ENCODE peak calls at places on chromosomes 6 and 20, in seven cellular contexts. L is CD4-positive, CD25-positive, alpha-beta regulatory T cell; U is cardiac muscle cell; J is psoas muscle; W is sigmoid colon; G is right cardiac atrium; Q is effector memory CD4-positive, alpha-beta T cell. A is an unnamed sample.

GRCh38 chr6:33962186-33962585 is 158.4 kb upstream of the MLN start:
- DNase-seq in W (no peak), U (peak; percentile 6), J (no peak), L (no peak), Q (no peak), G (no peak), A (no peak)

GRCh38 chr6:36432151-36432633 is 10.5 kb downstream of the PXT1 start:
- DNase-seq in W (no peak), Q (no peak), U (no peak), J (no peak), G (no peak), L (no peak), A (no peak)

GRCh38 chr6:104525677-104526322 is 333.9 kb downstream of the HACE1 start:
- DNase-seq in L (peak; percentile 18), J (peak; percentile 71), U (peak; percentile 89), W (peak; percentile 78), G (peak; percentile 62), Q (peak; percentile 31), A (peak; percentile 76)

GRCh38 chr6:34852406-34853085 is 35.3 kb downstream of the TAF11 start:
- DNase-seq in G (no peak), U (no peak), Q (no peak), L (no peak), W (no peak), J (no peak), A (no peak)

GRCh38 chr6:73264446-73264845 is 1.4 kb upstream of the KHDC1 start:
- DNase-seq in L (no peak), U (no peak), Q (no peak), G (no peak), W (no peak), J (no peak), A (no peak)

GRCh38 chr6:133428299-133428698 is 187.1 kb downstream of the EYA4 start:
- DNase-seq in G (no peak), L (no peak), W (no peak), Q (no peak), J (no peak), U (no peak), A (no peak)

GRCh38 chr6:36927691-36928546 is 26.6 kb upstream of the PI16 start:
- DNase-seq in W (peak; percentile 76), U (no peak), J (peak; percentile 86), Q (no peak), G (no peak), L (no peak), A (no peak)

GRCh38 chr6:152356659-152357058 is 280.5 kb downstream of the SYNE1 start:
- DNase-seq in J (no peak), U (peak; percentile 73), Q (no peak), G (no peak), W (no peak), L (no peak), A (peak; percentile 5)

GRCh38 chr20:32227316-32227715 is 19.6 kb downstream of the POFUT1 start:
- DNase-seq in J (no peak), W (no peak), G (no peak), Q (no peak), L (no peak), U (no peak), A (no peak)

GRCh38 chr20:24139846-24140245 is 151.3 kb upstream of the GGTLC1 start:
- DNase-seq in J (no peak), U (no peak), L (no peak), G (no peak), Q (no peak), W (peak; percentile 30), A (no peak)

GRCh38 chr20:25508083-25508770 is 77.1 kb downstream of the NINL start:
- DNase-seq in L (no peak), W (no peak), U (peak; percentile 73), J (no peak), G (no peak), Q (no peak), A (no peak)

GRCh38 chr6:112956696-112957525 is 609.8 kb downstream of the RFPL4B start:
- DNase-seq in L (no peak), W (no peak), J (no peak), Q (no peak), G (peak; percentile 30), U (peak; percentile 99), A (no peak)

GRCh38 chr6:55916188-55916587 is 40.8 kb upstream of the BMP5 start:
- DNase-seq in W (no peak), Q (no peak), J (no peak), U (peak; percentile 24), L (no peak), G (no peak), A (no peak)

GRCh38 chr20:13654463-13655023 is 15.8 kb upstream of the TASP1 start:
- DNase-seq in G (no peak), U (no peak), W (no peak), Q (no peak), J (no peak), L (no peak), A (no peak)

GRCh38 chr6:87487555-87487954 is 14.8 kb downstream of the SLC35A1 start:
- DNase-seq in G (no peak), Q (no peak), J (no peak), U (peak; percentile 8), W (no peak), L (no peak), A (no peak)

GRCh38 chr6:164085552-164086325 is 671.2 kb downstream of the QKI start:
- DNase-seq in G (peak; percentile 91), W (peak; percentile 84), J (peak; percentile 88), L (no peak), Q (no peak), U (peak; percentile 96), A (no peak)

GRCh38 chr6:125826695-125827463 is 36.1 kb downstream of the NCOA7 start:
- DNase-seq in U (no peak), W (no peak), L (no peak), J (no peak), G (no peak), Q (no peak), A (no peak)

GRCh38 chr6:141359953-141360352 is 772.8 kb upstream of the GJE1 start:
- DNase-seq in W (no peak), G (peak; percentile 20), L (no peak), Q (no peak), J (no peak), U (peak; percentile 83), A (no peak)

GRCh38 chr6:17035994-17036393 is 65.9 kb upstream of the STMND1 start:
- DNase-seq in L (no peak), U (no peak), Q (no peak), W (no peak), J (no peak), G (no peak), A (no peak)

GRCh38 chr6:19465760-19466159 is 371.4 kb upstream of the ID4 start:
- DNase-seq in J (no peak), U (peak; percentile 62), Q (no peak), L (no peak), W (no peak), G (no peak), A (no peak)

GRCh38 chr6:40276176-40276575 is 311.0 kb downstream of the LRFN2 start:
- DNase-seq in J (no peak), G (no peak), Q (no peak), U (no peak), W (no peak), L (no peak), A (no peak)

DNA sequence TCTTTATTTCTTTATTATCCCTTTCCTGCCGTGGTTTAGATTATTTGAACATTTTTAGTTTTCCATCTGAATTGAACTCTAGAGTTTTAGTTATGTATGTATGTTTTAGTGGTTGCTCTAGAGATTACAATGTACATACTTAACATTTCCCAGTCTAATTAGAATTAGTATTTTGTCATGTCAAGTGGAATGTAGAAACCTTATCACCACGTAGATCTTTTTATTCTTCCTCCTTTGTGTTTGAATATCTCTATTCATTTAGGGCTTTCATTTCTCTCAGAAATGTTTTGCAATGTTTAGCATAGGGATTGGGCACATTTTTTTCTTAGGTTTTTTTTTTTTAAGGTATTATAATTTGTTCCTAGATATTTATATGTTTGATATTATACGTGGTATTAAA is 73.1 kb upstream of the EZR start:
- DNase-seq in U (no peak), J (no peak), G (no peak), W (no peak), Q (no peak), L (no peak), A (no peak)
- H3K27ac ChIP-seq in U (no peak overlapping the region), J (no peak overlapping the region), G (no peak overlapping the region), W (no peak overlapping the region), Q (no peak overlapping the region), L (no peak overlapping the region), A (no peak overlapping the region)

DNA sequence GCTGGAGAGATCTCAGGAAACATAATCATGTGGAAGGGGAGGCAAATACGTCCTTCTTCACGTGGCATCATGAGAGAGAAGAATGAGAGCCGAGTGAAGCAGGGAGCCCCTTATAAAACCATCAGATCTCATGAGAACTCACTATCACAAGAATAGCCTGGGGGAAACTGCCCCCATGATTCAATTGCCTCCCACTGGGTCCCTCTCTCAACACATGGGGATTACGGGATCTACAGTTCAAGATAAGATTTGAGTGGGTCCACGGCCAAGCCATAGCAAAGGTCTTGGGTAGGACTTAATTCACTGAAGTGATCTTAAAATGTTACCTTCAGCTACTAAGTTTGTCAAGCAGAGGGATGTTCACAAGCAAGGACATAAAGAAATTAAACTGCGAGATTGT is 162.2 kb downstream of the ADGRG6 start:
- DNase-seq in J (no peak), U (no peak), G (no peak), L (no peak), Q (no peak), W (no peak), A (no peak)
- H3K27ac ChIP-seq in J (no peak overlapping the region), U (no peak overlapping the region), G (no peak overlapping the region), L (no peak overlapping the region), Q (no peak overlapping the region), W (no peak overlapping the region), A (no peak overlapping the region)

DNA sequence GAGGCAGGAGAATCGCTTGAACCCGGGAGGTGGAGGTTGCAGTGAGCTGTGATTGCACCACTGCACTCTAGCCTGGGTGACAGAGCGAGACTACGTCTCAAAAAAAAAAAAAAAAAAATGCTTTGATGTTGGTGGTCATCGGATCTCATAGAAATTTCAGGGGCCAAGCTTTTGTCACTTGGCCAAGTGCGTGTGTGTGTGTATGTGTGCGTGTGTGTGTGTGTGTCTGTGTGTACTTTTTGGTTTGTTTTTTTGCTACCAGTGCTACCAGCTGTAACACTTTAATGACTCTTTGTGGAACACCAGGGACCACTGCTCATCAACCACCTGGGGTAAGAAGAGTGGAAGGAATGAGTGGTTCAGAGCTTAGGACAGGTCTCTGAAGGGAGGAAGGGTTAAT is 49.7 kb downstream of the TRAF3IP2 start:
- DNase-seq in W (no peak), L (no peak), Q (no peak), J (no peak), G (no peak), U (no peak), A (no peak)
- H3K27ac ChIP-seq in W (peak overlapping the region; percentile 81), L (no peak overlapping the region), Q (no peak overlapping the region), J (peak overlapping the region; percentile 33), G (no peak overlapping the region), U (no peak overlapping the region), A (peak overlapping the region; percentile 17)

GRCh38 chr6:44201638-44202303 is 15.0 kb upstream of the MYMX start:
- DNase-seq in G (no peak), J (no peak), W (no peak), U (no peak), L (no peak), Q (no peak), A (no peak)

GRCh38 chr6:44201200-44201599 is 15.5 kb upstream of the MYMX start:
- DNase-seq in J (no peak), Q (no peak), W (no peak), G (no peak), U (no peak), L (no peak), A (no peak)

GRCh38 chr6:44202972-44203750 is 13.6 kb upstream of the MYMX start:
- DNase-seq in W (no peak), Q (no peak), L (no peak), G (no peak), U (no peak), J (no peak), A (no peak)

GRCh38 chr6:44202332-44202971 is 14.3 kb upstream of the MYMX start:
- DNase-seq in L (no peak), Q (no peak), U (no peak), W (no peak), J (no peak), G (no peak), A (no peak)

GRCh38 chr6:44203955-44204354 is 12.8 kb upstream of the MYMX start:
- DNase-seq in W (no peak), G (no peak), Q (no peak), U (no peak), J (no peak), L (no peak), A (no peak)
- H3K27ac ChIP-seq in W (no peak overlapping the region), G (no peak overlapping the region), Q (no peak overlapping the region), U (no peak overlapping the region), J (no peak overlapping the region), L (no peak overlapping the region), A (no peak overlapping the region)

A was measured in DND-41.